ENCODE peak calls at places on chromosomes 6 and 20, in five cellular contexts. F, G, R, I and A are unnamed samples.

GRCh38 chr20:31967830-31968249 is at the start of gene XKR7:
- DNase-seq in G (peak), F (no peak), R (peak), I (no peak), A (no peak)

GRCh38 chr20:47343007-47343472 is 13.5 kb downstream of the ZMYND8 start:
- DNase-seq in G (no peak), F (no peak), I (no peak), R (no peak), A (no peak)

GRCh38 chr20:50721881-50722281 is 9.5 kb upstream of the PARD6B start:
- DNase-seq in R (peak), F (no peak), G (no peak), I (peak), A (peak)

GRCh38 chr20:52470561-52470960 is 279.0 kb upstream of the ZFP64 start:
- DNase-seq in I (no peak), R (no peak), F (no peak), G (no peak), A (no peak)

GRCh38 chr6:104161960-104162669 is 697.6 kb downstream of the HACE1 start:
- DNase-seq in G (no peak), I (no peak), R (no peak), F (peak), A (no peak)

GRCh38 chr6:162670345-162670744 is 57.2 kb downstream of the PRKN start:
- DNase-seq in G (no peak), R (no peak), F (no peak), I (no peak), A (no peak)

GRCh38 chr6:79138146-79138545 is 60.1 kb upstream of the PHIP start:
- DNase-seq in R (no peak), F (no peak), I (no peak), G (no peak), A (no peak)

GRCh38 chr6:31479151-31479932 is 18.6 kb upstream of the MICB start:
- DNase-seq in G (no peak), I (no peak), R (no peak), F (no peak), A (no peak)

GRCh38 chr20:21134883-21135493 is 9.1 kb downstream of the KIZ start:
- DNase-seq in R (no peak), G (no peak), F (no peak), I (no peak), A (no peak)

GRCh38 chr6:143575440-143575839 is 63.9 kb upstream of the FUCA2 start:
- DNase-seq in G (no peak), I (no peak), R (no peak), F (peak), A (peak)

GRCh38 chr6:98828991-98829411 is 5.4 kb upstream of the POU3F2 start:
- DNase-seq in G (no peak), F (no peak), R (no peak), I (no peak), A (no peak)

DNA sequence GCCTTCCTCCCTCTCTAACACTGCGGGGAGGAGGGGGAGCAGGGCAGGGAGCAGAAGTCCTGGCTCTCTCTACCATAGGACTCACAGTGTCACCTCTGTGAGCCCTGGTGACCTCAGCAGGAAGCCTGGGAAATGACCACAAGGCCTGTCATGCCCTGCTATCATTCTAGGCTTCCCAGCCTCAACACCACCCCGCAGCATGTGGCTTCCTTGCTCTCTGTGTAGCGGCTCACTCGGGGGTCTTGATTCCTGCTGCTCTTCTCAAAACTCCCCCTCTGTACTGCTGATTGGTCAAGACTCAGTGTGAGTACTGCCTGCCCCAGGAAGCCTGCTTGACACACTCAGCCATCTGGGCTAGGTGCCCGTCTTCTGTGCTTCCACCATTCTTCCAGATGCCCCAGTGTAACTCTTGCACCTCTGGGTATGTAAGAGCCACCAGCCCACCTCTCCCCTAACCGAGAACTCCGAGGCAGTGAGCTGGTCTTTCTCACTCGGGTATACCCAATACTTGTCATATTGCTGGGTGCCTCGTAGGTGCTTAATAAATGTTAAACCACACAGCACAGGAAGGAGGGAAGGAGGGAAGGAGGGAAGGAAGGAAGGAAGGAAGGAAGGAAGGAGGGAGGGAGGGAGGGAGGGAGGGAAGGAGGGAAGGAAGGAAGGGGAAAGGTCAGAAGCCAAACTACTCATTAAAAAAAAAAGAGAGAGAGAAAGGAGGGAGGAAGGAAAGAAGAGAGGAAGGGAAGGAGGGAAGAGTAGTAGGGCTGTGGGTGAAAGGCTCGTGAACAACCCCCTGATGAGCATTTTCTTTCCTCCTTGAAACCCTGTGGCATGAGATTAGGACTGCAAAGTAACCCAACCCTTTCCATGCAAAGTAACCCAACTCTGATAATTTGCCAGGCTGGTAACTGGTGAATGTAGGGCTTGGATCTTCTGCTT is 5.0 kb downstream of the MDFI start:
- DNase-seq in G (no peak), F (no peak), R (no peak), I (no peak), A (no peak)
- H3K4me3 ChIP-seq in G (no peak), F (no peak), R (no peak), I (no peak), A (no peak)

DNA sequence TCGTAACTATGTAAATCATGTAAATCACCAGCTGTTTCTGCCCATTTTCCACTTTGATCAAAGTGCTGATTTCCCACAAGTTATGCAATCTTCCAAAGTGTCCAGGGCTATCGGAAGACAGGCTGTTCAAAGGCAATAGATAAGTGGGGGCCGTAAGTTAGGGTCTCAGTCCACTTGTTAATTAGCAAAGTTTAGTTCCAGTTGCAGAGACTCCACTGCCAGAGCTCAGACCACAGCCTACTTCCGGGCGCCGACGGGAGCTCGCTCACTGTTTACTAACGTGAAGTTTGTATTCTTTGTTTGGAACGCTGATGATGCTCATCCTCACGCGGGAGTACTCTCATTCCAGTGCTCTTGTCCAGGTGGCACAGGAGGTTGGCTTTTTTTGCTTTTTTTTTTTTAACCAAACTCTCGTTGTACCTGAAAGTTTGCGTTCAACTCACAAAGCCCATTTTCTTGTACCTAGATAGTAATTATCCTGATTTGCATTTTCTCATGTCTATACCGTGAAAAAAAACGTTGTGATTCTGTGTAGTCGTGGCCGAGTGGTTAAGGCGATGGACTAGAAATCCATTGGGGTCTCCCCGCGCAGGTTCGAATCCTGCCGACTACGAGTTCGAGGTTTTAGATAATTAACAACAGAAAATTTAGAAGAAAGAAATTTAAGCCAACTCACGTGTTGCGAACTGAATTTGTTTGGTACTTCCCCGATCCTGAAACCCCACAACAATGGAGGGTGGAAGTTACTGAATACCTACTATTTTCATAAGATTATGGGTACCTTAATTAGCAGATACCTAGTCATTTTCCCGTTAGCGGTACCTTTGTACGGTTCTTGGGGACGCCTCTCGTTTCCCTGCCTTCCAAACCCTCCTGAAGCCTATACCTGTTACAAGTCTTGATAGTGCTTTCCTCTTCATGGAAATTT is 29.9 kb upstream of the ZNF184 start:
- DNase-seq in G (peak), R (peak), I (peak), F (no peak), A (no peak)
- H3K4me3 ChIP-seq in G (peak), R (peak), I (peak), F (peak), A (peak)

GRCh38 chr6:136550045-136550329 is 235 bp downstream of the MAP7 start:
- DNase-seq in F (no peak), G (no peak), R (no peak), I (no peak), A (peak)
- H3K4me3 ChIP-seq in F (peak), G (peak), R (peak), I (peak), A (peak)

GRCh38 chr20:5316188-5317158 is at the start of gene PROKR2:
- DNase-seq in R (no peak), I (no peak), F (no peak), G (peak), A (no peak)
- H3K4me3 ChIP-seq in R (no peak), I (no peak), F (no peak), G (no peak), A (no peak)